ENCODE peak calls at places on chromosomes 1 and 21, in nine cellular contexts. P, D, E, A, C, R, Z, M and U are unnamed samples.

GRCh38 chr1:150577557-150578277 is 1.7 kb downstream of the MCL1 start:
- DNase-seq in P (peak; percentile 14), D (no peak), E (no peak), A (peak; percentile 61), C (no peak), R (peak; percentile 22), Z (peak; percentile 71), M (no peak), U (no peak)

GRCh38 chr1:228463559-228464455 is 23.4 kb upstream of the RNF187 start:
- DNase-seq in P (peak; percentile 84), D (no peak), E (no peak), A (peak; percentile 20), C (peak; percentile 86), R (peak; percentile 74), Z (no peak), M (no peak), U (no peak)

GRCh38 chr1:84008631-84009030 is 9.7 kb upstream of the TTLL7 start:
- DNase-seq in P (no peak), D (no peak), E (no peak), A (no peak), C (no peak), R (no peak), Z (no peak), M (no peak), U (no peak)

GRCh38 chr1:65495137-65495536 is 74.7 kb downstream of the LEPR start:
- DNase-seq in P (no peak), D (no peak), E (no peak), A (no peak), C (no peak), R (no peak), Z (no peak), M (no peak), U (no peak)

GRCh38 chr1:178544531-178544930 is 31.6 kb downstream of the TEX35 start:
- DNase-seq in P (no peak), D (no peak), E (no peak), A (no peak), C (no peak), R (no peak), Z (no peak), M (no peak), U (no peak)

GRCh38 chr1:110897685-110898084 is 24.7 kb downstream of the CD53 start:
- DNase-seq in P (no peak), D (no peak), E (no peak), A (no peak), C (no peak), R (no peak), Z (no peak), M (no peak), U (no peak)

GRCh38 chr21:45385549-45386050 is 19.4 kb upstream of the COL18A1 start:
- DNase-seq in P (no peak), D (peak; percentile 29), E (peak; percentile 6), A (no peak), C (no peak), R (no peak), Z (no peak), M (no peak), U (no peak)

GRCh38 chr1:18881642-18882431 is 20.5 kb downstream of the ALDH4A1 start:
- DNase-seq in P (no peak), D (no peak), E (no peak), A (no peak), C (no peak), R (no peak), Z (no peak), M (no peak), U (no peak)

GRCh38 chr1:206100226-206100780 is 16.9 kb downstream of the AVPR1B start:
- DNase-seq in P (no peak), D (no peak), E (no peak), A (no peak), C (no peak), R (no peak), Z (no peak), M (no peak), U (no peak)

GRCh38 chr1:205930698-205931330 is 12.4 kb downstream of the SLC26A9 start:
- DNase-seq in P (no peak), D (no peak), E (no peak), A (no peak), C (no peak), R (no peak), Z (no peak), M (no peak), U (no peak)

GRCh38 chr1:182299728-182300581 is 91.6 kb downstream of the GLUL start:
- DNase-seq in P (peak; percentile 3), D (no peak), E (peak; percentile 67), A (no peak), C (no peak), R (peak; percentile 23), Z (peak; percentile 9), M (peak; percentile 79), U (no peak)

GRCh38 chr1:222331340-222331739 is 216.6 kb downstream of the HHIPL2 start:
- DNase-seq in P (no peak), D (no peak), E (no peak), A (peak; percentile 74), C (no peak), R (no peak), Z (peak; percentile 54), M (no peak), U (peak; percentile 8)

GRCh38 chr1:26829214-26829911 is 2.9 kb downstream of the ZDHHC18 start:
- DNase-seq in P (no peak), D (no peak), E (no peak), A (no peak), C (no peak), R (no peak), Z (no peak), M (no peak), U (no peak)

GRCh38 chr1:26826261-26827201 is at the start of gene ZDHHC18:
- DNase-seq in P (peak; percentile 82), D (peak; percentile 85), E (peak; percentile 73), A (peak; percentile 43), C (peak; percentile 80), R (peak; percentile 98), Z (peak; percentile 45), M (no peak), U (no peak)

GRCh38 chr1:26827205-26827604 is 717 bp downstream of the ZDHHC18 start:
- DNase-seq in P (no peak), D (no peak), E (no peak), A (no peak), C (no peak), R (no peak), Z (no peak), M (no peak), U (no peak)

GRCh38 chr1:26828352-26829093 is 2.0 kb downstream of the ZDHHC18 start:
- DNase-seq in P (no peak), D (no peak), E (peak; percentile 28), A (no peak), C (peak; percentile 26), R (no peak), Z (no peak), M (no peak), U (no peak)

GRCh38 chr1:26827663-26828062 is 1.2 kb downstream of the ZDHHC18 start:
- DNase-seq in P (peak; percentile 43), D (no peak), E (no peak), A (no peak), C (no peak), R (peak; percentile 45), Z (no peak), M (no peak), U (no peak)
- TF ChIP-seq CTCF in P (no peak), D (no peak), E (no peak), A (no peak), C (no peak), R (no peak), Z (no peak), M (no peak), U (no peak)

DNA sequence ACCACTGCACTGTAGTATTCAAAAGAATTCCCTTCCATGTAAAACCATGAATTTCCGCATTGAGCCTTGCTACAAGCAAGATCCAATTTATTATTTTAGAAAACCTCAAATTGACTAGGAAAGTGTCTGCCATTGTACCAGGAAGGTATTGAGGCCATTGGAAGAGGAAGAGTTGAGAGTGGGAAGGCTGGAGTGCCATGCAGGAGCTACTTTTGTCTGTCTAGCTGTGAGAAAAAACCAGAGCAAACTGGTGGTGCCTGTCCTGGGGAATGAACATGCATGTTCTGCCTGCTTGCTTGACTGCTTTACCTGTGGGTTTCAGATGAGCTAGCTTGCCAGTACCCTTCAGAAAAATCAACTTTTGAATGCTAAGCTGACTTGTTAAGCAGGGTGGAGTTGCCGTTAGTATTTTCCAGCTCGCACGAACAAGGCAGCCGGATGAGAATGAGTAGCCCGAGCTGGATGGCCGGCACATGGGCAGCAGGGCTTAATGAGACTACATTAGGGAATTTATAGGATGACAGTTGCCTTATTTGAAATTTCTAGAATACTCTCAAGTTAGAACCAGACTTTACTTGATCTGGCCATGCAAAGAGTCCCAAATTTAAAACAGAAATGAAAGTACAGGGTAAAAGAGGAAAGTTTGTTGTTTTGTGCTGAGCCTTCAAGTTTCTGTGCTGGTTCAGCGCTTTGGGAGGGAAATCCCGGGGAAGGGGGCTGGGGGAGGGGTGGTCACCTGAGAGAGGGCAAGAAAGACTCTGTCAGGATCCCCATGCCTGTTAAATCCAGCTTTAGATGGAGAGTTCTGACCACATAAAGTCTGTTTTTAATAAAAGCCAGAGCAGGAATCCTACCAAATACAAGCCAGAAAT is 29.6 kb upstream of the C1orf105 start:
- DNase-seq in P (peak; percentile 46), D (no peak), E (no peak), A (peak; percentile 47), C (peak; percentile 82), R (no peak), Z (no peak), M (no peak), U (no peak)
- H3K4me3 ChIP-seq in P (no peak overlapping the region), D (peak overlapping the region; percentile 0), E (peak overlapping the region; percentile 19), A (no peak overlapping the region), C (peak overlapping the region; percentile 45), R (no peak overlapping the region), Z (no peak overlapping the region), M (peak overlapping the region; percentile 31), U (no peak overlapping the region)

GRCh38 chr1:157170677-157171515 is 32.7 kb upstream of the ETV3 start:
- DNase-seq in P (peak; percentile 87), D (peak; percentile 69), E (no peak), A (peak; percentile 56), C (no peak), R (no peak), Z (peak; percentile 37), M (no peak), U (no peak)
- TF ChIP-seq CTCF in P (peak; percentile 76), D (peak; percentile 30), E (peak; percentile 48), A (peak; percentile 63), C (peak; percentile 72), R (peak; percentile 67), Z (peak; percentile 72), M (peak; percentile 24), U (peak; percentile 56)

GRCh38 chr1:90723561-90724108 is 6.5 kb upstream of the BARHL2 start:
- DNase-seq in P (peak; percentile 95), D (no peak), E (no peak), A (no peak), C (no peak), R (peak; percentile 55), Z (no peak), M (no peak), U (no peak)
- H3K4me3 ChIP-seq in P (peak overlapping the region; percentile 56), D (peak overlapping the region; percentile 25), E (peak overlapping the region; percentile 53), A (peak overlapping the region; percentile 19), C (peak overlapping the region; percentile 48), R (peak overlapping the region; percentile 46), Z (peak overlapping the region; percentile 34), M (peak overlapping the region; percentile 43), U (no peak overlapping the region)

DNA sequence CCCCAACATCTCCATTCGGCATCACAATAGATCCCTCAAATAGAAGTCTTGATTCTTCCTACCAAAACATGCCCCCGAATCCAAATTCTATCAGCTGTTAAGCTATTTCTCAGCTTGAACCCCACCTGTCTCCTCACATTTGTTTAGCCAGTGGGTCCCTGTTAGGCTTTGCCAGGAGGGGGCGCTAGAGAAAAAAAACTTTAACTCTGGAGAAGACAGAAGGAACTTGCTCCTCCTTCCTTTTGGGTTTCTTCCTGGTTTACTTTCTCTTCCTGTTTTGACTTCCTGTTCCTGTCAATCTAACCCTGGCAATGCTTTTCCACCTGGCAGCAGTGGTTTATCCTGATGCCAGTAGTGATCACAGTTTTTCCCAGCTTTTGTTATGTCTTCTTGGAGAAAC is 95.6 kb upstream of the KCNK1 start:
- DNase-seq in P (peak; percentile 91), D (no peak), E (no peak), A (peak; percentile 4), C (no peak), R (peak; percentile 39), Z (no peak), M (no peak), U (no peak)
- TF ChIP-seq CTCF in P (peak; percentile 97), D (peak; percentile 43), E (peak; percentile 65), A (no peak), C (peak; percentile 63), R (peak; percentile 76), Z (peak; percentile 21), M (peak; percentile 21), U (peak; percentile 44)